ENCODE peak calls at places on chromosomes 13 and 19, in nine cellular contexts. C is astrocyte of the cerebellum, N is cardiac muscle cell, D is heart left ventricle, O is AG10803, L is GM23338, X is neural progenitor cell, R is SK-N-SH, J is foreskin fibroblast. P is an unnamed sample.

GRCh38 chr13:46146898-46147297 is 35.1 kb downstream of the LCP1 start:
- DNase-seq in N (peak), O (peak), C (no peak), J (peak), R (peak), D (no peak), L (peak), X (peak), P (no peak)

GRCh38 chr19:4278926-4279529 is at the start of gene SHD:
- DNase-seq in O (no peak), N (no peak), R (peak), X (peak), C (no peak), D (no peak), L (peak), J (no peak), P (no peak)

GRCh38 chr13:24050796-24051715 is 109.5 kb upstream of the SPATA13 start:
- DNase-seq in R (no peak), D (no peak), C (no peak), N (no peak), J (no peak), L (no peak), X (no peak), O (no peak), P (no peak)

GRCh38 chr19:47447470-47448359 is 24.0 kb downstream of the SLC8A2 start:
- DNase-seq in N (peak), J (peak), D (no peak), R (peak), O (no peak), C (no peak), X (peak), L (peak), P (no peak)

GRCh38 chr13:53379485-53379884 is 350.9 kb downstream of the OLFM4 start:
- DNase-seq in C (no peak), R (no peak), D (no peak), O (no peak), X (no peak), L (no peak), N (no peak), J (no peak), P (no peak)

GRCh38 chr19:44737238-44738160 is 11.0 kb upstream of the BCL3 start:
- DNase-seq in C (peak), N (peak), O (peak), D (no peak), R (no peak), L (no peak), J (no peak), X (no peak), P (no peak)

GRCh38 chr19:50932018-50932689 is 20.7 kb downstream of the KLK5 start:
- DNase-seq in N (no peak), J (no peak), L (no peak), R (no peak), D (no peak), C (no peak), X (no peak), O (no peak), P (no peak)

GRCh38 chr19:17504030-17504429 is 7.4 kb upstream of the PGLS start:
- DNase-seq in D (no peak), L (no peak), J (peak), X (no peak), O (no peak), R (no peak), N (no peak), C (no peak), P (no peak)

DNA sequence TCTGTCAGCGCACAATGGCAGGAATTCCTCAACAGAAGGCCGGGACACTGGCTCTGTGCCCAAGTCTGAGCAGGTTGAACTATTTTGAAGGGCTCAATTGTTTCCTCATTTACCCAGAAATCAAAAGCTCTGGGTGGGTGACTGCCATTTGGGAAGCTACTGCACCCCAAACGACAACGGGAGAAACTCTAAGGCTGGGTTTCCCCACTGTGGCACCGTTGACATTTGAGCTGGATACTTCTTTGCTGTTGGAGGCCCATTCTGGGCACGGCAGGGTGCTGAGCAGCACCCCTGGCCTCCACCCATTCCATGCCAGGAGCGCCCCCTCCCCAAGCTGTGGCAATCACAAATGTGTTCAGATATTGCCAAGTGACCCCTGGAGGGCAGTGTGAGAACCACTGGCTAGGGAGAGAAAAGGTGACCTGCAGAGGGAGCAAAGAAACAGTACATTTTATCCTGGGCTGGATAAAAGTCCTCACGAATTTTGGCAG is 62.5 kb downstream of the RFX2 start:
- DNase-seq in D (no peak), J (peak), R (peak), C (no peak), X (peak), N (peak), O (peak), L (peak), P (no peak)
- TF ChIP-seq CTCF in D (peak), J (peak), R (peak), C (peak), X (peak), N (peak), O (peak), L (peak), P (peak)

DNA sequence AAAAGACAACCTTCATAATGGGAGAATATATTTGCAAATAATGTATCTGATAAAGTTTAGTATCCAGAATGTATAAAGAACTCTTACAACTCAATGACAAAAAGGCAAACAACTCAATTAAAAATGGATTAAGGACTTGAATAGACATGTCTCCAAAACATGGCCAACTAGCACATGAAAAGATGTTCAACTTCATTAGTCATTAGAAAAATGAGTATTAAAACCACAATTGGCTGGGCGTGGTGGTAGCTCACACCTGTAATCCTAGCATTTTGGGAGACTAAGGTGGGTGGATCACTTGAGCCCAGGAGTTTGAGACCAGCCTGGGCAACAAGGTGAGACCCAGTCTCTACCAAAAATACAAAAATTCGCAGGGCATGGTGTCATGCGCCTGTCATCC is 18.8 kb upstream of the ZMYM5 start:
- DNase-seq in J (no peak), C (no peak), R (no peak), X (no peak), O (no peak), L (no peak), D (no peak), N (no peak), P (no peak)
- H3K4me3 ChIP-seq in J (no peak), C (no peak), R (no peak), X (no peak), O (no peak), L (no peak), D (no peak), N (no peak), P (no peak)

GRCh38 chr19:37172368-37173366 is at the start of gene ZNF585A:
- DNase-seq in N (peak), C (peak), D (peak), X (peak), O (peak), R (peak), L (peak), J (peak), P (peak)
- TF ChIP-seq CTCF in N (peak), C (peak), D (peak), X (peak), O (peak), R (no peak), L (no peak), J (peak), P (peak)

DNA sequence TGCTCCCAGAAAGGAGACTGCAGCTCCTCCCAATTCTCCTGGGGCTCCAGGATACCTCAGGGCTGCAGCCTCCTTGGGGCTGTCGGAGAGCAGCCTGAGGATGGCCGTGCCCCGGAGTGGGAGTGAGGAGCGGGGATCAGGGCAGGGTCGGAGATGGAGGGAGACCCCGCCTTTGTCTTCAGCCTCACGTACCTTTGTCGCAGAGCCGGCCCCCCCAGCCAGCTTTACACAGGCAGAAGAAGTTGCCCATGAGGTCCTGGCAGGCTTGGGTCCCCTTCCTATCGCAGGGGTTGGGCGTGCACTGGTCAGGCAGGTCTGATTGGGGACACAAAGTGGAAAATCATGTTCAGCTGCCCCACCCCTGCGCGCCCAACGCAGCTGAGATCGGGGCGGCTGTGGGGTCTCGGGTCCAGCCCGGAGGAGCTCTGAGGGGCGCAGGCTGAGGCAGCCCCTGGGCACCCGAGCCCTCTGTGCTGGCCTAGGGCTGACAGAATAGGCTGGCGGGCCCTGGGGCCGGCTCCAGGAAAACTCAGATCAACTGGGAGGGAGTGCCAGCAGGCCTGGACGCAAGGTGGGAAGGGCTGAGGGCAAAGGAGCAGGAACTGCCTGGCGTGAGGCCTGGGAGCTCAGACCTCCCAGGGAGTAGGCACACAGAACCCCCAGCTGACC is 24.2 kb downstream of the GAS6 start:
- DNase-seq in L (no peak), J (no peak), O (no peak), D (peak), N (no peak), C (no peak), X (no peak), R (no peak), P (no peak)
- H3K4me3 ChIP-seq in L (no peak), J (no peak), O (peak), D (no peak), N (no peak), C (no peak), X (no peak), R (peak), P (peak)

DNA sequence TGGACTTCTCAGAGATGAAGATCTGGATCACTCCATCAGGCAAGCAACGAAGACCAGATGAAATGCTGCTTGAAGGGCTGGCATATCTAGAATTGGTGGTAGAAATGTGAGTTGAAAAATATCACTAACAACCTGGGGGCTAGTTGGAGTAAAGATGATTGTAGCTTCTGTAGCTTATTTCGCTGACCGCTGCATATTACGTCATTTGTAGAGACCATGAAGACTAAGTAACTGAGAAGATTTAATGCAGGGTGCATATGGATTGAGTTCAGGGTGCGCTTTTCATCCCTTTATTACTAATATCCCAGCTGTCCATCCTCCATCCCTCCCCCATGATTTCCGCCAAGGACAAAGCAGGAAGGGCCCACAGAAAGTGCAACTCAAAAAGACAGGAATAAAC is 1364.0 kb downstream of the PCDH9 start:
- DNase-seq in C (no peak), N (no peak), R (no peak), J (no peak), L (no peak), O (no peak), X (no peak), D (no peak), P (no peak)
- TF ChIP-seq CTCF in C (no peak), N (no peak), R (no peak), J (no peak), L (no peak), O (no peak), X (no peak), D (no peak), P (no peak)

P was measured in epithelial cell of proximal tubule.